ENCODE peak calls at places on chromosome 13, in four cellular contexts. One of them, this sample, is unnamed.

GRCh38 chr13:96165840-96166239 is 75.9 kb downstream of the HS6ST3 start:
- DNase-seq in K562: no peak
- DNase-seq in GM12878: no peak
- DNase-seq in HepG2: no peak
- DNase-seq in this sample: no peak

GRCh38 chr13:37690361-37690760 is 91.8 kb upstream of the POSTN start:
- DNase-seq in K562: no peak
- DNase-seq in GM12878: no peak
- DNase-seq in HepG2: no peak
- DNase-seq in this sample: no peak

GRCh38 chr13:25980255-25980654 is 71.6 kb downstream of the SHISA2 start:
- DNase-seq in K562: no peak
- DNase-seq in GM12878: no peak
- DNase-seq in HepG2: peak; percentile 11
- DNase-seq in this sample: no peak

GRCh38 chr13:31234729-31235128 is 35.0 kb downstream of the B3GLCT start:
- DNase-seq in K562: no peak
- DNase-seq in GM12878: no peak
- DNase-seq in HepG2: peak; percentile 4
- DNase-seq in this sample: peak; percentile 5

GRCh38 chr13:26579580-26579979 is 22.1 kb downstream of the WASF3 start:
- DNase-seq in K562: no peak
- DNase-seq in GM12878: no peak
- DNase-seq in HepG2: no peak
- DNase-seq in this sample: no peak

GRCh38 chr13:37775871-37776270 is 93.7 kb downstream of the TRPC4 start:
- DNase-seq in K562: no peak
- DNase-seq in GM12878: no peak
- DNase-seq in HepG2: no peak
- DNase-seq in this sample: no peak

GRCh38 chr13:90696254-90696653 is 651.2 kb upstream of the MIR17HG start:
- DNase-seq in K562: no peak
- DNase-seq in GM12878: no peak
- DNase-seq in HepG2: no peak
- DNase-seq in this sample: peak; percentile 4

GRCh38 chr13:79457948-79458347 is 23.0 kb upstream of the NDFIP2 start:
- DNase-seq in K562: peak; percentile 21
- DNase-seq in GM12878: no peak
- DNase-seq in HepG2: no peak
- DNase-seq in this sample: no peak

GRCh38 chr13:112569771-112570288 is 18.1 kb downstream of the TUBGCP3 start:
- DNase-seq in K562: no peak
- DNase-seq in GM12878: no peak
- DNase-seq in HepG2: no peak
- DNase-seq in this sample: no peak

DNA sequence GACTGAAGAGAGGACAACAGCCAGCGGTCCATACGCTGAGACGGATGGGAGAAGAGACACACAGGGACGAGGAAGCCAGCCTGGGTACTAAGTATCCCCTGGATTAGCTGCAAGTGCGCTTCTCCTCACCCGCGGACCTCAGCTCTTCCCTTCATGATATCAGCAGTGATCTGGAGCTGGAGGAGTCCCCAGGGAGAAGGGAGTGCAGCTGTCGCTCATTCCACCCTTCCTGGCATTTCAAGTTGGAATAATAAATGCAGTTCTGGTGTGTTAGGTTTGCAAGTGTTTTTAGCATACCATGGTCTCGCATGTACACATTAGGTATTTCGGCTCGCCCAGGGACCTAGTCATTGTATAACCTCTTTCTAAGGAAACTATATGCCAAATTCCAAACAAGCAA is 88.5 kb upstream of the C1QTNF9B start:
- DNase-seq in K562: no peak
- DNase-seq in GM12878: no peak
- DNase-seq in HepG2: no peak
- DNase-seq in this sample: no peak
- TF ChIP-seq POLR2AphosphoS2 in K562: no peak
- TF ChIP-seq POLR2AphosphoS2 in GM12878: no peak
- TF ChIP-seq POLR2AphosphoS2 in HepG2: no peak
- TF ChIP-seq POLR2AphosphoS2 in this sample: no peak

GRCh38 chr13:102017248-102017647 is 384.6 kb downstream of the FGF14 start:
- DNase-seq in K562: no peak
- DNase-seq in GM12878: no peak
- DNase-seq in HepG2: no peak
- DNase-seq in this sample: no peak

GRCh38 chr13:102012299-102013293 is 389.3 kb downstream of the FGF14 start:
- DNase-seq in K562: no peak
- DNase-seq in GM12878: no peak
- DNase-seq in HepG2: no peak
- DNase-seq in this sample: no peak

DNA sequence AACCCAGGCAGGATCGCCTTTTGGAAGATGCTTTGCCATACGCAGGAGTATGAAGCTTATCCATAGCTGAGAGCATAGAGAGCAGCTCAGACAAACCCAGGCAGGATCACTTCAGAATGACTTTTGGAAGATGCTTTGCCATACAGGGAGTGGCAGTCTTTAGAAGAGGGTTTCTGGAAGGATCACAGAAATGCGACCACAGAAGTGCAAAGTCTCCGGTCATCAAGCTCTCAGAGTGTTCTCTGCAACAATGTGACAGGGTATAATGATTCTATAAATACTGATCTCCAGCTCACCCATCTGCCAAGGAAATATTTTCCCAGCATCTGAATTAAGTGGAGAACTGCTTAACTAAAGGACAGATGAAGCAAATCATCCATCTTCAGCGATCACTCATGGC is 390.3 kb downstream of the FGF14 start:
- DNase-seq in K562: no peak
- DNase-seq in GM12878: no peak
- DNase-seq in HepG2: no peak
- DNase-seq in this sample: no peak
- TF ChIP-seq RFX5 in K562: no peak
- TF ChIP-seq RFX5 in GM12878: no peak
- TF ChIP-seq RFX5 in HepG2: no peak
- TF ChIP-seq RFX5 in this sample: no peak

GRCh38 chr13:45341799-45342584 is 1.0 kb upstream of the TPT1 start:
- DNase-seq in K562: no peak
- DNase-seq in GM12878: no peak
- DNase-seq in HepG2: no peak
- DNase-seq in this sample: no peak

GRCh38 chr13:45341034-45341798 is at the start of gene TPT1:
- DNase-seq in K562: peak; percentile 94
- DNase-seq in GM12878: peak; percentile 96
- DNase-seq in HepG2: peak; percentile 96
- DNase-seq in this sample: peak; percentile 89

GRCh38 chr13:45339399-45339798 is 1.6 kb downstream of the TPT1 start:
- DNase-seq in K562: no peak
- DNase-seq in GM12878: no peak
- DNase-seq in HepG2: no peak
- DNase-seq in this sample: no peak

GRCh38 chr13:45339867-45340266 is 1.1 kb downstream of the TPT1 start:
- DNase-seq in K562: no peak
- DNase-seq in GM12878: no peak
- DNase-seq in HepG2: no peak
- DNase-seq in this sample: no peak

DNA sequence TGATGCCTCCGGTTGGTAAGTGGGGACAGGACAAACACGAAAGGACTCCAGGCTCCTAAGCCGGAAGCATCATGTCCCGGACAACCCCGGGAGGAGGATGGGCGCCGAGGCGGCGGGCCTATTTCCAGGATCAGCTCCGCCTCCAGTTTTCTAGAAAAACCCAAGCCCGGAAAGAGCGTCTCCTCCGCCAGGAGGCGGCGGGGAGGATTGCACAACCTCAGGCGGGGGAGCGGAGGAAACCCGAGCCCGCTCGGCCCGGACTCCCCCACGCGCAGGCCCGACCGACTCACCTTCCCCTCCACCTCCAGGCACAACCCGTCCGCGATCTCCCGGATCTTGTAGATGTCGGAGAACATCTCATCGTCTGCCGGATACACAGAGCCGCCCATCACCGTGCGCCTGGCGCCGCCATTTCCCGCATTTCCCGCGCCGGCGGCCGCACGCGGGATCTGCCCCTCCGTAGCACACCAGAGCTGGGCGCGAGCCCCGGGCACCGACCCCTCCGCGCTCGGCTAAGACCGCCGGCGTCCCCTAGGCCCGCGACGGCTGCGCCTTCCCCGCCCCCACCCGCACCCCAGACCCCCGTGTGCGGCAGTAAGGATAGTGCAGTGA is 455 bp downstream of the TPT1 start:
- DNase-seq in K562: peak; percentile 70
- DNase-seq in GM12878: no peak
- DNase-seq in HepG2: peak; percentile 77
- DNase-seq in this sample: peak; percentile 84
- TF ChIP-seq POLR2A in K562: peak; percentile 79
- TF ChIP-seq POLR2A in GM12878: no peak
- TF ChIP-seq POLR2A in HepG2: no peak
- TF ChIP-seq POLR2A in this sample: peak; percentile 35

GRCh38 chr13:33493672-33494365 is 208.3 kb upstream of the STARD13 start:
- DNase-seq in K562: no peak
- DNase-seq in GM12878: no peak
- DNase-seq in HepG2: no peak
- DNase-seq in this sample: no peak
- TF ChIP-seq POLR2AphosphoS2 in K562: no peak
- TF ChIP-seq POLR2AphosphoS2 in GM12878: no peak
- TF ChIP-seq POLR2AphosphoS2 in HepG2: no peak
- TF ChIP-seq POLR2AphosphoS2 in this sample: no peak

GRCh38 chr13:107881362-107881761 is 334.0 kb downstream of the LIG4 start:
- DNase-seq in K562: no peak
- DNase-seq in GM12878: no peak
- DNase-seq in HepG2: no peak
- DNase-seq in this sample: no peak
- TF ChIP-seq RFX5 in K562: no peak
- TF ChIP-seq RFX5 in GM12878: no peak
- TF ChIP-seq RFX5 in HepG2: no peak
- TF ChIP-seq RFX5 in this sample: no peak

GRCh38 chr13:28494861-28495585 is at the start of gene FLT1:
- DNase-seq in K562: peak; percentile 12
- DNase-seq in GM12878: no peak
- DNase-seq in HepG2: no peak
- DNase-seq in this sample: no peak
- TF ChIP-seq POLR2A in K562: no peak
- TF ChIP-seq POLR2A in GM12878: peak; percentile 22
- TF ChIP-seq POLR2A in HepG2: no peak
- TF ChIP-seq POLR2A in this sample: no peak

GRCh38 chr13:83350569-83350968 is 531.7 kb downstream of the SLITRK1 start:
- DNase-seq in K562: no peak
- DNase-seq in GM12878: no peak
- DNase-seq in HepG2: no peak
- DNase-seq in this sample: peak; percentile 7
- TF ChIP-seq POLR2AphosphoS2 in K562: no peak
- TF ChIP-seq POLR2AphosphoS2 in GM12878: no peak
- TF ChIP-seq POLR2AphosphoS2 in HepG2: no peak
- TF ChIP-seq POLR2AphosphoS2 in this sample: no peak

This sample was measured in A549.